ENCODE peak calls at places on chromosomes 11 and 22, in four cellular contexts. D is HCT116, K is K562, U is HepG2. G is an unnamed sample. For H3K36me3, the result is how much of the 10 kb centered on the place peaks cover.

GRCh38 chr22:37907036-37907954 is 1.2 kb downstream of the MICALL1 start:
- DNase-seq in U (no peak), K (no peak), D (no peak), G (no peak)

GRCh38 chr11:94519478-94520084 is 7.3 kb downstream of the C11orf97 start:
- DNase-seq in D (peak), U (no peak), K (peak), G (no peak)

GRCh38 chr11:19345519-19345847 is 104.7 kb upstream of the E2F8 start:
- DNase-seq in U (no peak), K (no peak), D (no peak), G (no peak)

GRCh38 chr11:133467686-133468085 is 64.6 kb downstream of the OPCML start:
- DNase-seq in K (no peak), D (no peak), U (no peak), G (no peak)

GRCh38 chr22:17120281-17120680 is 879 bp downstream of the TMEM121B start:
- DNase-seq in D (no peak), U (no peak), K (peak), G (no peak)

GRCh38 chr22:49483281-49483905 is 344.3 kb downstream of the BRD1 start:
- DNase-seq in K (no peak), U (no peak), D (no peak), G (no peak)

GRCh38 chr11:123145220-123145619 is 49.8 kb downstream of the CLMP start:
- DNase-seq in U (peak), D (peak), K (no peak), G (peak)

GRCh38 chr22:24140357-24140756 is 40.9 kb upstream of the SUSD2 start:
- DNase-seq in K (no peak), D (no peak), U (no peak), G (no peak)

GRCh38 chr11:64306876-64307622 is 1.7 kb downstream of the ESRRA start:
- DNase-seq in D (no peak), U (peak), K (no peak), G (no peak)

GRCh38 chr11:130832571-130833432 is 83.5 kb downstream of the SNX19 start:
- DNase-seq in D (no peak), U (no peak), K (no peak), G (no peak)

GRCh38 chr11:108170191-108170590 is 48.8 kb downstream of the ACAT1 start:
- DNase-seq in K (no peak), U (no peak), D (no peak), G (no peak)

GRCh38 chr11:31408205-31408604 is 38.5 kb downstream of the DNAJC24 start:
- DNase-seq in D (no peak), U (no peak), K (no peak), G (no peak)

GRCh38 chr11:85316967-85317366 is 310.2 kb downstream of the DLG2 start:
- DNase-seq in D (no peak), K (no peak), U (no peak), G (no peak)

GRCh38 chr11:848988-849824 is 6.6 kb downstream of the TSPAN4 start:
- DNase-seq in U (no peak), K (no peak), D (no peak), G (no peak)

GRCh38 chr22:28442951-28443876 is 236.4 kb downstream of the TTC28 start:
- DNase-seq in D (no peak), K (no peak), U (peak), G (no peak)
- H3K36me3 ChIP-seq in D (under half), K (under half), U (under half), G (under half)

DNA sequence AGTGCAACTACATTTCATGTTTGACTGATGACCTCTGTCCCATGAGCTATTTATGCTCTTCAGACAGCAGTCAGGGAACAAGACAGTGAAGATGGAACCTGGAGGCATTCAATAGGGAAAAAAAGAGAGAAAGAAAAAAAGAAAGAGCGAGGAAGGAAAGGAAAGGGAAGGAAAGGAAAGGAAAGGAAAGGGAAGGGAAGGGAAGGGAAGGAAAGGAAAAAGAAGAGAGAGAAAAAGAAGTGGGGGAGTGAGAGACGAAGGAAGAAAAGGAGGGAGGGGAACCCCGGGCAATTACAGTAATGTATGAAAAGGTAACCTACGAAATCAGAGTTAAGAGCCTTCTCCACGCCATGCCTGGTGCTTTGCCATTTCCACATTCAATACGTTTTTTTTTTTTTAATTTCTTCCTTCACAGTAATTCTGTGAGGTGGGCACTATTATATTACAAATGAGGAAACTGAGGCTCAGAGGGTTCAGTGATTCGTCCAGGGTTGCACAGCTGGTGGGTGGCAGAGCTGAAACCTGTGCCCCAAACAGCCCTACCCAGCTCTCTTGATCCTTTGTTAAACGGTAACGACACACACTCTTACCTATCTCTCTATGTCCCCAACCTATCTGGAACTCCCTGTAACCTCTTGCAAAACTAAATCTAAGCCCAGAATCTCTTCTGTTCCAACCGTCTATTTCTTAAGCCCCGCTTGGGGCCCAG is 39.3 kb downstream of the ETS1 start:
- DNase-seq in D (no peak), U (no peak), K (no peak), G (no peak)
- TF ChIP-seq TCF7L2 in D (no peak), U (no peak), K (no peak), G (no peak)

DNA sequence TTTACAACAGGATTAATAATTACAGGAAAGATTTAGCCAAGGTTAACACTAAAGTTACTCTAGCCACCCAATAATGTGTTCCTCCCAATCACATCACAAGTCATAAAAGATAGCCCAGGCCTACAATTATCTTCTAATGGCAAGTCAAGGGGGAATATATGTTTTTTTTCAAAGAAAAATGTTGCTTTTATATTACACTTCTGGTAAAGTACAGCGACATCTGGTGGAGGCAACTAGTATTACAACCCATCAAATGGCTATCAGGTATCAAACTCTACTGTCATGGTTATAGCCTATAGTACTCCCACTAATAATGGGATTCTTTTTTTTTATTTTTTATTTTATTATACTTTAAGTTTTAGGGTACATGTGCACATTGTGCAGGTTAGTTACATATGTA is 71.8 kb downstream of the XRRA1 start:
- DNase-seq in K (peak), U (no peak), D (peak), G (no peak)
- H3K36me3 ChIP-seq in K (under half), U (under half), D (under half), G (under half)

GRCh38 chr11:69371731-69372588 is 78.0 kb downstream of the MYEOV start:
- DNase-seq in U (no peak), K (no peak), D (no peak), G (no peak)
- TF ChIP-seq TCF7L2 in U (no peak), K (no peak), D (no peak), G (no peak)

GRCh38 chr11:44128729-44129128 is 33.3 kb downstream of the EXT2 start:
- DNase-seq in D (no peak), K (no peak), U (no peak), G (no peak)
- H3K36me3 ChIP-seq in D (under half), K (half or more), U (half or more), G (under half)

GRCh38 chr22:46029574-46030200 is 52.7 kb upstream of the WNT7B start:
- DNase-seq in U (no peak), K (no peak), D (no peak), G (no peak)

GRCh38 chr22:46031965-46032851 is 55.2 kb upstream of the WNT7B start:
- DNase-seq in U (no peak), D (no peak), K (no peak), G (no peak)

GRCh38 chr22:46030241-46030880 is 53.4 kb upstream of the WNT7B start:
- DNase-seq in K (no peak), U (no peak), D (no peak), G (no peak)

GRCh38 chr22:46031561-46031960 is 54.6 kb upstream of the WNT7B start:
- DNase-seq in U (no peak), D (no peak), K (no peak), G (no peak)

GRCh38 chr22:46031066-46031465 is 54.1 kb upstream of the WNT7B start:
- DNase-seq in U (no peak), K (no peak), D (no peak), G (no peak)
- TF ChIP-seq TCF7L2 in U (no peak), K (no peak), D (no peak), G (no peak)

DNA sequence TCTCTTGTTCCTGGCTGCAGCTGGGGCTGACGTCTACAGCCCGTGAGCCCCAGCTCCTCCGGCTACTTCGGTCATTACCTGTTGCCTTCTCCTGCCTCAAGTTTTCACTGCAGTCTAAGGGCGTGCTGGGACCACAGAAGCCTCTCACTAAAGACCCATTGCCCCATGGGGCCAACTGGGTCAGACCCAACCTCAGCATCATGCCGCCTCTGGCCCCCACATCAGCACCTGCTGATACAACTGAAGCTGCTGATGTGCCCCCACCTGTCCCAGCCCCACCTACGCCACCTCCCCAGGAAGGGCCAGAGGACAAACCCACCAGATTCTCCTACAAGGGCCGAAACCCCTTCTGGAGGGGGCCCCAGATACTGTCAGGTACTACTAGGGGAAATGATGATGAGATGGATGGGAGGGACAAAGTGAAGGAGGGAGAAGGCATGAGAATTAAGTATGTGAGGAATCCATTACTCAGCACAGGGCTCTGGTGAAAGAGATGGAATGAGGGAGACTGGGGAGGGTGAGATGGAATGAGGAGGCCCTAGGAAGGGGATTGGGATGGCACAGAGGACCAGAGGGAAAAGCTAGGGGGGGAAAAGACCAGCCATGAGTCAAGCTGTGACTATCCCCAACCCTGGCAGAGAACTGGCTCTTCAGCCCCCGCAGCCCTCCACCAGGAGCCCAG is 5.1 kb downstream of the C11orf42 start:
- DNase-seq in D (no peak), U (no peak), K (no peak), G (no peak)
- H3K36me3 ChIP-seq in D (under half), U (under half), K (under half), G (under half)

DNA sequence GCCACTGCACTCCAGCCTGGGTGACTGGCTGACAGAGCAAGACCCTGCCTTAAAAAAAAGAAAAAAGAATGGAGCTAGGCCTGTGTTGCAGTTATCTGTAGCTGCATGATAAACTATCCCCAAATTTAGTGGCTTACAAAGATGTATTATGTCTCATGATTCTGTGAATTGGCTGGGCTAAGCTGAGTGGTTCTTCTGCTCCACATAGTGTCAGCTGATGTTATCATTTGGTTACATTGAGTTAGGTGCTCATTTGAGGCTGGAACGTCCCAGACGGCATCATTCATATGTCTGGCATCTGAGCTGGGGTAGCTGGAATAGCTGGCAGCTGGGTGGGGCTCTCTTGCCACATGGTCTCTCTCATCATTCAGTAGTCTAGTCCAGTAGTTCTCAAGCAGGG is 8.2 kb upstream of the ASCC2 start:
- DNase-seq in D (no peak), U (no peak), K (no peak), G (no peak)
- TF ChIP-seq TCF7L2 in D (no peak), U (no peak), K (no peak), G (no peak)